ENCODE peak calls at places on chromosomes 2 and 18, in seven cellular contexts. B is pancreas; T is sciatic nerve; W is stimulated activated effector memory CD8-positive, alpha-beta T cell treated with anti-CD3 and anti-CD28 coated beads, Interleukin-12 subunit alpha, Interleukin-12 subunit beta, amount 100 ng/mL, for 72 hours; L is naive B cell; N is heart right ventricle; I is activated CD4-positive, alpha-beta T cell treated with anti-CD3 and anti-CD28 coated beads for 36 hours. D is an unnamed sample.

GRCh38 chr2:84830758-84831500 is 50.0 kb downstream of the TRABD2A start:
- ATAC-seq in T (no peak), W (no peak), I (no peak), B (no peak), N (no peak), L (no peak), D (no peak)

GRCh38 chr2:64779117-64779690 is 125.5 kb upstream of the SERTAD2 start:
- ATAC-seq in T (no peak), N (peak; percentile 93), I (peak; percentile 16), L (peak; percentile 35), W (peak; percentile 52), B (peak; percentile 67), D (no peak)

GRCh38 chr2:159614534-159615186 is 1.7 kb downstream of the BAZ2B start:
- ATAC-seq in T (peak; percentile 26), I (no peak), N (peak; percentile 1), L (no peak), B (peak; percentile 2), W (no peak), D (peak; percentile 29)

GRCh38 chr2:52452201-52452600 is 1315.4 kb upstream of the CHAC2 start:
- ATAC-seq in T (no peak), W (no peak), L (no peak), B (no peak), I (no peak), N (no peak), D (no peak)

GRCh38 chr18:45108754-45109153 is 428.1 kb downstream of the SETBP1 start:
- ATAC-seq in N (no peak), B (no peak), L (no peak), I (no peak), W (no peak), T (no peak), D (no peak)

GRCh38 chr2:9212661-9213411 is 6.2 kb downstream of the ASAP2 start:
- ATAC-seq in B (peak; percentile 42), W (no peak), T (peak; percentile 18), L (no peak), I (no peak), N (peak; percentile 40), D (peak; percentile 44)

GRCh38 chr18:76416935-76417334 is 78.1 kb downstream of the ZNF516 start:
- ATAC-seq in T (peak; percentile 84), W (no peak), L (no peak), B (peak; percentile 38), N (no peak), I (no peak), D (peak; percentile 55)

GRCh38 chr2:217166241-217166640 is 306.4 kb upstream of the TNP1 start:
- ATAC-seq in N (peak; percentile 69), T (peak; percentile 67), B (peak; percentile 63), L (no peak), I (no peak), W (no peak), D (peak; percentile 39)

GRCh38 chr2:27738349-27739057 is 33.0 kb upstream of the MRPL33 start:
- ATAC-seq in L (no peak), I (no peak), N (no peak), T (no peak), B (no peak), W (no peak), D (no peak)

GRCh38 chr2:182522428-182522896 is 95.6 kb upstream of the PDE1A start:
- ATAC-seq in L (no peak), N (peak; percentile 53), W (peak; percentile 48), T (peak; percentile 44), I (no peak), B (no peak), D (no peak)

D was measured in gastroesophageal sphincter.